ENCODE peak calls at places on chromosomes 16 and 17, in six cellular contexts. C is mesenchymal stem cell, G is neuronal stem cell, U is mesendoderm, S is IMR-90, E is H1. R is an unnamed sample.

GRCh38 chr16:2468725-2469398 is 2.2 kb upstream of the NTN3 start:
- DNase-seq in U (no peak), C (peak; percentile 33), G (no peak), E (peak; percentile 59), S (no peak), R (no peak)

GRCh38 chr17:60165976-60166375 is 16.2 kb downstream of the CA4 start:
- DNase-seq in G (no peak), U (peak; percentile 51), S (no peak), E (no peak), C (no peak), R (no peak)

GRCh38 chr16:85514601-85515318 is 98.4 kb upstream of the GSE1 start:
- DNase-seq in U (peak; percentile 74), G (peak; percentile 38), E (no peak), S (peak; percentile 92), C (peak; percentile 91), R (no peak)

GRCh38 chr17:52537368-52537767 is 378.9 kb upstream of the CA10 start:
- DNase-seq in U (no peak), E (no peak), S (no peak), G (no peak), C (no peak), R (no peak)

GRCh38 chr16:55203570-55203969 is 120.4 kb upstream of the IRX6 start:
- DNase-seq in S (no peak), U (no peak), C (no peak), E (no peak), G (no peak), R (no peak)

GRCh38 chr17:82848022-82848592 is 8.3 kb upstream of the ZNF750 start:
- DNase-seq in U (no peak), E (no peak), C (no peak), S (peak; percentile 79), G (no peak), R (no peak)

GRCh38 chr16:53415504-53415903 is 18.8 kb upstream of the RBL2 start:
- DNase-seq in U (peak; percentile 83), G (no peak), S (no peak), C (no peak), E (no peak), R (peak; percentile 66)

GRCh38 chr17:71764507-71764906 is 356.3 kb upstream of the SOX9 start:
- DNase-seq in S (no peak), U (peak; percentile 81), G (peak; percentile 15), E (peak; percentile 63), C (peak; percentile 25), R (peak; percentile 87)

GRCh38 chr17:30472238-30472890 is 4.8 kb upstream of the GOSR1 start:
- DNase-seq in C (no peak), U (no peak), E (no peak), G (no peak), S (no peak), R (no peak)

GRCh38 chr17:8120520-8121443 is 2.5 kb upstream of the ALOXE3 start:
- DNase-seq in C (peak; percentile 85), U (peak; percentile 93), S (peak; percentile 69), E (peak; percentile 98), G (peak; percentile 86), R (peak; percentile 97)

GRCh38 chr16:9665851-9666271 is 516.4 kb downstream of the GRIN2A start:
- DNase-seq in G (no peak), S (no peak), C (no peak), U (no peak), E (no peak), R (no peak)

GRCh38 chr16:81261049-81261648 is 22.7 kb downstream of the BCO1 start:
- DNase-seq in U (peak; percentile 45), E (peak; percentile 60), G (no peak), S (no peak), C (no peak), R (peak; percentile 45)

GRCh38 chr16:21626659-21627277 is 25.6 kb downstream of the IGSF6 start:
- DNase-seq in C (peak; percentile 95), U (no peak), G (no peak), S (peak; percentile 88), E (no peak), R (no peak)

GRCh38 chr16:87723224-87723619 is 42.6 kb downstream of the KLHDC4 start:
- DNase-seq in C (peak; percentile 37), G (no peak), U (no peak), E (no peak), S (peak; percentile 97), R (no peak)

GRCh38 chr17:1724869-1725641 is 551 bp downstream of the WDR81 start:
- DNase-seq in G (no peak), C (no peak), U (peak; percentile 37), S (no peak), E (peak; percentile 71), R (no peak)

GRCh38 chr17:82767041-82767754 is 15.3 kb downstream of the TBCD start:
- DNase-seq in U (peak; percentile 65), C (peak; percentile 59), E (peak; percentile 87), G (no peak), S (peak; percentile 38), R (peak; percentile 77)

GRCh38 chr17:78142113-78142861 is 3.9 kb upstream of the C17orf99 start:
- DNase-seq in E (no peak), G (no peak), S (peak; percentile 81), C (peak; percentile 60), U (peak; percentile 61), R (no peak)

GRCh38 chr17:9467518-9467917 is 108.1 kb downstream of the STX8 start:
- DNase-seq in U (peak; percentile 68), C (no peak), G (no peak), E (peak; percentile 54), S (no peak), R (peak; percentile 82)

GRCh38 chr16:69120096-69120664 is 12.2 kb downstream of the CHTF8 start:
- DNase-seq in C (no peak), G (no peak), S (no peak), E (no peak), U (no peak), R (no peak)

GRCh38 chr17:27224526-27225315 is 69.2 kb upstream of the WSB1 start:
- DNase-seq in C (peak; percentile 33), S (no peak), U (no peak), G (no peak), E (no peak), R (no peak)

GRCh38 chr17:38703742-38704644 is 1.1 kb upstream of the MLLT6 start:
- DNase-seq in S (no peak), E (peak; percentile 94), G (peak; percentile 43), U (peak; percentile 99), C (peak; percentile 45), R (peak; percentile 100)

GRCh38 chr17:58364270-58364942 is 12.4 kb upstream of the SUPT4H1 start:
- DNase-seq in G (no peak), E (no peak), S (no peak), C (no peak), U (peak; percentile 43), R (no peak)
- H2BK5ac ChIP-seq in G (peak overlapping the region; percentile 33), E (peak overlapping the region; percentile 1), S (no peak overlapping the region), C (no peak overlapping the region), U (no peak overlapping the region), R (no peak overlapping the region)

GRCh38 chr17:62188713-62189112 is 123.6 kb upstream of the MED13 start:
- DNase-seq in C (peak; percentile 41), U (no peak), S (peak; percentile 5), E (no peak), G (no peak), R (no peak)

GRCh38 chr17:62187681-62188080 is 122.6 kb upstream of the MED13 start:
- DNase-seq in E (no peak), G (no peak), S (peak; percentile 66), U (peak; percentile 86), C (peak; percentile 82), R (no peak)

GRCh38 chr17:62189377-62189776 is 124.3 kb upstream of the MED13 start:
- DNase-seq in S (no peak), C (no peak), G (no peak), U (no peak), E (no peak), R (no peak)

DNA sequence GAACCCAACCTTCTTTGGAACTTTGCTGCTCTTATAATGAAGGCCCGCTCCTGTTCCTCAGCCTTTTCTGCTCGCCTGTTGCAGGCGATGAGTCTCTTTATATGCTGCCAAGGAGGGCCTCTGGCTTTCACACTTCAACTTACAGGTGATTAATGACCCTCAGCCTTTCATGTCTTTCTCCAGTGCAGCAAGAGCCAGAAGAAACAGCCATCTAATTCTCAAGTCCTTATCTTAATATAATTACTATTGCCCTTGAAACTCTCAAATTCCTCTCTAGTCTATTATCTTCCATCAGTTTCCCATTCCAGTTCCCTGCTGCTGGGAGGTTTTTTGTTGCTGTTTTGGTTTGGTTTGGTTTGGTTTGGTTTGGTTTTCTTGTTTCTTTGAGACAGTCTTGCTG is 121.8 kb upstream of the MED13 start:
- DNase-seq in C (no peak), E (no peak), U (peak; percentile 80), S (no peak), G (no peak), R (no peak)
- H2BK5ac ChIP-seq in C (no peak overlapping the region), E (no peak overlapping the region), U (no peak overlapping the region), S (no peak overlapping the region), G (no peak overlapping the region), R (no peak overlapping the region)

DNA sequence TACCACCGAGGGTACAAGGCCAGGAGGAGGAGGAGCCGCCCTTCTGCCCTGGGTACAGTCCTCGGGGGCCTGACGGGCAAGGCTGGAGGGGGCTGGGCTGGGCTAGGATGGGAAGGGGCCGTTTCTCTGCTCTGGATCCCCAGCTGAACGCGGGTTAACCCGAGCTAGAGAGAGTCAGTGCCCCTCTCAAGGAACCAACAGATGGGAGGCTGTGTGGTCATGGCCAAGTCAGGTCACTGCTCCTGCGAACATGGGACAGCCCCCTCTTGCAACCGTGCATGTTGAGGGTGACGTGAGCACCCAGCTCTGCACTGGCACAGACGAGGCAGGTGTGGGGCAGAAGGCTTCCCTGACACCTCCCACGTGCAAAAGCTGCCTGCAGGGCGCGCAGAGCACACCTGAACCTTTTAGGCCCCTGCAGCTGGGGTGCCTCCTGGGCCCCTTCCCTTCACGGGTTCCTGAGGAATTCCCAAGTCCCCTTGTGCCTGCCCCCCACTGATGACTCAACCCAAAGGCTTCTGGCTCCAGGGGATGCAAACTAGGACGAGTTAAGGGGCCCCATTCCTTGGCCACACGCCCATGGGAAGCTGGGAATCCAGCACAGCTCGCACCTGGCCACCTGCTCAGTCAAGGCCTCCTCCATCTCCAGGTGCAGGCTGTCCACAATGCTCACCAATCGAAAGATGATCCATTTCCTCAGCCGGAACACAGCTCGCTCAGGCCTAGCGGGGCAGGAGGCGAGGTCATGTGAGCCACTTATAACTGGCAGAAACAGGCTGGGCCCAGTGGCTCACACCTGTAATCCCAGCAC is 6.3 kb downstream of the MYBBP1A start:
- DNase-seq in S (peak; percentile 18), E (no peak), C (no peak), U (peak; percentile 70), G (no peak), R (no peak)
- H2BK5ac ChIP-seq in S (no peak overlapping the region), E (no peak overlapping the region), C (no peak overlapping the region), U (no peak overlapping the region), G (peak overlapping the region; percentile 53), R (no peak overlapping the region)

DNA sequence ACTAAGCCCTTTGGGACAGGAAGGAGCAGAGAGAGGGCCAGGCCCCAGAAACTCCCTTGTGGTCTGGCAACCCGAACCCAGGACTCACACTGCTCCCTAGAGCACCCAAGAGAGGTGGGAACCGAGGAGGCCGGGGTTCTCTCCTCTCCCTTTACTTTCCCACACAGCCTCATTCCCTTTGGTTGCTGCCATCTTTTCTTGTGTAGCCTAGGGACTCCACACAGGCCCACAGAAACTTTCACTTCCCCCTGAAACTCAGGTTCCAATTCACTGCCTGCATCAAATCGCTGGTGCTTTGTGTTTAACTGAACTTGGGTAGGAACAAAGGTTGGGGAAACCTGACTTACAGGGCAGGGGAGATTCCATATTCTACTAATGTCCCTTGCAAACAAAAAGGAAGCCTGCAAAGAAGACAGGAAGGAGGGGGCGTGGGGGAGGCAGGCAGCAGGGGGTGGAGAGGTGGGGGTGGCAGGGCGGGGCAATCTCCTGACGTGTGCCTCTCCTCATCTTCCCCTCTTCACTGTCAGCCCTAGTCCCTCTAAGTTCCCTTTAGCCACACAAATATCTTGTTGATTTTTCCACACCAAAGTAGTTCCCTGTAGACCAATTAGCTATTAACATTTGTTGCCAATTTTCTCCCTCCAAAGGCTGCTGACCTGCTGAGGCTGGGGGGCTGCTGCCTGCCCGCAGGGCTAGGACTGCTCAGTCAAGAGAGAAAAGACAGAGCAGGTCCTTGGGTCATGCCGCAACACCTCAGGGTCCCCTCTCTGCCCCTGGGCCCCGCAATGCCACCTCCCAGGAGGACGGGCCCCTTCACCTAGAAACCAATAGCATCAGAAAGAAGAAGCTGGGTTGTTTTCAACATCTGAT is 8.0 kb downstream of the ST3GAL2 start:
- DNase-seq in S (peak; percentile 24), E (no peak), U (peak; percentile 69), G (no peak), C (peak; percentile 55), R (peak; percentile 69)
- H2BK5ac ChIP-seq in S (peak overlapping the region; percentile 47), E (peak overlapping the region; percentile 97), U (peak overlapping the region; percentile 79), G (peak overlapping the region; percentile 56), C (peak overlapping the region; percentile 84), R (no peak overlapping the region)

R was measured in H9.